ENCODE peak calls at places on chromosome 15, in nine cellular contexts. One of them, this sample, is unnamed.

GRCh38 chr15:25850154-25851111 is 12.7 kb downstream of the ATP10A start:
- DNase-seq in cardiac muscle cell: peak; percentile 78
- DNase-seq in tibial artery: peak; percentile 96
- DNase-seq in brain microvascular endothelial cell: peak; percentile 58
- DNase-seq in tibial nerve: peak; percentile 49
- DNase-seq in heart right ventricle: peak; percentile 77
- DNase-seq in endothelial cell: peak; percentile 41
- DNase-seq in left ventricle myocardium inferior: peak; percentile 79
- DNase-seq in cardiac fibroblast: peak; percentile 85
- DNase-seq in this sample: peak; percentile 56

GRCh38 chr15:95734422-95735316 is 595.8 kb upstream of the NR2F2 start:
- DNase-seq in heart right ventricle: no peak
- DNase-seq in left ventricle myocardium inferior: no peak
- DNase-seq in tibial nerve: no peak
- DNase-seq in tibial artery: no peak
- DNase-seq in cardiac muscle cell: peak; percentile 82
- DNase-seq in endothelial cell: no peak
- DNase-seq in brain microvascular endothelial cell: peak; percentile 36
- DNase-seq in cardiac fibroblast: peak; percentile 50
- DNase-seq in this sample: peak; percentile 12

GRCh38 chr15:72584006-72584405 is 70.5 kb upstream of the GOLGA6B start:
- DNase-seq in heart right ventricle: no peak
- DNase-seq in cardiac fibroblast: no peak
- DNase-seq in cardiac muscle cell: peak; percentile 8
- DNase-seq in tibial artery: no peak
- DNase-seq in left ventricle myocardium inferior: no peak
- DNase-seq in endothelial cell: no peak
- DNase-seq in brain microvascular endothelial cell: no peak
- DNase-seq in tibial nerve: no peak
- DNase-seq in this sample: no peak

GRCh38 chr15:70892002-70892911 is at the start of the genes LRRC49 and THAP10:
- DNase-seq in tibial nerve: peak; percentile 87
- DNase-seq in cardiac fibroblast: peak; percentile 98
- DNase-seq in endothelial cell: peak; percentile 74
- DNase-seq in tibial artery: peak; percentile 93
- DNase-seq in brain microvascular endothelial cell: peak; percentile 97
- DNase-seq in left ventricle myocardium inferior: peak; percentile 85
- DNase-seq in cardiac muscle cell: peak; percentile 95
- DNase-seq in heart right ventricle: peak; percentile 80
- DNase-seq in this sample: peak; percentile 92

GRCh38 chr15:44584162-44584749 is 47.3 kb downstream of the EIF3J start:
- DNase-seq in tibial nerve: no peak
- DNase-seq in heart right ventricle: peak; percentile 38
- DNase-seq in endothelial cell: peak; percentile 41
- DNase-seq in cardiac muscle cell: peak; percentile 48
- DNase-seq in tibial artery: no peak
- DNase-seq in cardiac fibroblast: peak; percentile 38
- DNase-seq in left ventricle myocardium inferior: no peak
- DNase-seq in brain microvascular endothelial cell: no peak
- DNase-seq in this sample: peak; percentile 65

GRCh38 chr15:88393719-88394519 is 73.3 kb downstream of the MRPL46 start:
- DNase-seq in heart right ventricle: no peak
- DNase-seq in tibial nerve: no peak
- DNase-seq in tibial artery: no peak
- DNase-seq in endothelial cell: no peak
- DNase-seq in brain microvascular endothelial cell: no peak
- DNase-seq in cardiac muscle cell: no peak
- DNase-seq in cardiac fibroblast: no peak
- DNase-seq in left ventricle myocardium inferior: no peak
- DNase-seq in this sample: no peak

GRCh38 chr15:81410318-81410753 is 36.3 kb upstream of the TMC3 start:
- DNase-seq in tibial artery: peak; percentile 75
- DNase-seq in endothelial cell: peak; percentile 60
- DNase-seq in cardiac fibroblast: peak; percentile 95
- DNase-seq in cardiac muscle cell: peak; percentile 91
- DNase-seq in heart right ventricle: peak; percentile 18
- DNase-seq in left ventricle myocardium inferior: peak; percentile 42
- DNase-seq in tibial nerve: peak; percentile 82
- DNase-seq in brain microvascular endothelial cell: peak; percentile 57
- DNase-seq in this sample: peak; percentile 95

GRCh38 chr15:99296386-99296785 is 45.1 kb downstream of the LRRC28 start:
- DNase-seq in cardiac muscle cell: no peak
- DNase-seq in tibial artery: no peak
- DNase-seq in cardiac fibroblast: no peak
- DNase-seq in heart right ventricle: no peak
- DNase-seq in left ventricle myocardium inferior: no peak
- DNase-seq in tibial nerve: no peak
- DNase-seq in endothelial cell: no peak
- DNase-seq in brain microvascular endothelial cell: no peak
- DNase-seq in this sample: no peak

GRCh38 chr15:92167413-92167950 is 226.2 kb upstream of the ST8SIA2 start:
- DNase-seq in tibial artery: peak; percentile 13
- DNase-seq in cardiac fibroblast: no peak
- DNase-seq in left ventricle myocardium inferior: no peak
- DNase-seq in brain microvascular endothelial cell: no peak
- DNase-seq in cardiac muscle cell: no peak
- DNase-seq in tibial nerve: no peak
- DNase-seq in endothelial cell: no peak
- DNase-seq in heart right ventricle: no peak
- DNase-seq in this sample: no peak

GRCh38 chr15:31274496-31275330 is 51.9 kb upstream of the KLF13 start:
- DNase-seq in cardiac fibroblast: peak; percentile 38
- DNase-seq in tibial nerve: no peak
- DNase-seq in left ventricle myocardium inferior: no peak
- DNase-seq in heart right ventricle: no peak
- DNase-seq in endothelial cell: no peak
- DNase-seq in cardiac muscle cell: peak; percentile 57
- DNase-seq in tibial artery: peak; percentile 42
- DNase-seq in brain microvascular endothelial cell: no peak
- DNase-seq in this sample: no peak

GRCh38 chr15:45162771-45163507 is 24.8 kb downstream of the SHF start:
- DNase-seq in heart right ventricle: peak; percentile 72
- DNase-seq in tibial nerve: peak; percentile 85
- DNase-seq in cardiac muscle cell: peak; percentile 86
- DNase-seq in cardiac fibroblast: peak; percentile 81
- DNase-seq in left ventricle myocardium inferior: peak; percentile 73
- DNase-seq in endothelial cell: peak; percentile 89
- DNase-seq in brain microvascular endothelial cell: peak; percentile 82
- DNase-seq in tibial artery: peak; percentile 84
- DNase-seq in this sample: peak; percentile 98

GRCh38 chr15:66670698-66671580 is 31.1 kb upstream of the SMAD6 start:
- DNase-seq in cardiac muscle cell: no peak
- DNase-seq in heart right ventricle: no peak
- DNase-seq in brain microvascular endothelial cell: no peak
- DNase-seq in endothelial cell: peak; percentile 33
- DNase-seq in tibial nerve: no peak
- DNase-seq in tibial artery: no peak
- DNase-seq in cardiac fibroblast: no peak
- DNase-seq in left ventricle myocardium inferior: no peak
- DNase-seq in this sample: peak; percentile 86

GRCh38 chr15:100001405-100001804 is 268.2 kb upstream of the LYSMD4 start:
- DNase-seq in tibial nerve: no peak
- DNase-seq in endothelial cell: no peak
- DNase-seq in tibial artery: peak; percentile 34
- DNase-seq in cardiac muscle cell: no peak
- DNase-seq in brain microvascular endothelial cell: no peak
- DNase-seq in cardiac fibroblast: no peak
- DNase-seq in heart right ventricle: no peak
- DNase-seq in left ventricle myocardium inferior: no peak
- DNase-seq in this sample: no peak

GRCh38 chr15:100704281-100705055 is 102.1 kb downstream of the ASB7 start:
- DNase-seq in tibial artery: no peak
- DNase-seq in brain microvascular endothelial cell: peak; percentile 77
- DNase-seq in tibial nerve: no peak
- DNase-seq in cardiac fibroblast: peak; percentile 93
- DNase-seq in left ventricle myocardium inferior: no peak
- DNase-seq in cardiac muscle cell: no peak
- DNase-seq in endothelial cell: no peak
- DNase-seq in heart right ventricle: no peak
- DNase-seq in this sample: peak; percentile 96

GRCh38 chr15:26974120-26974780 is 3.3 kb downstream of the GABRG3 start:
- DNase-seq in cardiac muscle cell: peak; percentile 8
- DNase-seq in tibial nerve: no peak
- DNase-seq in heart right ventricle: no peak
- DNase-seq in brain microvascular endothelial cell: no peak
- DNase-seq in cardiac fibroblast: peak; percentile 15
- DNase-seq in tibial artery: no peak
- DNase-seq in left ventricle myocardium inferior: no peak
- DNase-seq in endothelial cell: peak; percentile 27
- DNase-seq in this sample: peak; percentile 37
- TF ChIP-seq CTCF in cardiac muscle cell: peak; percentile 33
- TF ChIP-seq CTCF in tibial nerve: no peak
- TF ChIP-seq CTCF in heart right ventricle: no peak
- TF ChIP-seq CTCF in brain microvascular endothelial cell: peak; percentile 65
- TF ChIP-seq CTCF in cardiac fibroblast: no peak
- TF ChIP-seq CTCF in tibial artery: no peak
- TF ChIP-seq CTCF in left ventricle myocardium inferior: peak; percentile 33
- TF ChIP-seq CTCF in endothelial cell: peak; percentile 49
- TF ChIP-seq CTCF in this sample: peak; percentile 52

DNA sequence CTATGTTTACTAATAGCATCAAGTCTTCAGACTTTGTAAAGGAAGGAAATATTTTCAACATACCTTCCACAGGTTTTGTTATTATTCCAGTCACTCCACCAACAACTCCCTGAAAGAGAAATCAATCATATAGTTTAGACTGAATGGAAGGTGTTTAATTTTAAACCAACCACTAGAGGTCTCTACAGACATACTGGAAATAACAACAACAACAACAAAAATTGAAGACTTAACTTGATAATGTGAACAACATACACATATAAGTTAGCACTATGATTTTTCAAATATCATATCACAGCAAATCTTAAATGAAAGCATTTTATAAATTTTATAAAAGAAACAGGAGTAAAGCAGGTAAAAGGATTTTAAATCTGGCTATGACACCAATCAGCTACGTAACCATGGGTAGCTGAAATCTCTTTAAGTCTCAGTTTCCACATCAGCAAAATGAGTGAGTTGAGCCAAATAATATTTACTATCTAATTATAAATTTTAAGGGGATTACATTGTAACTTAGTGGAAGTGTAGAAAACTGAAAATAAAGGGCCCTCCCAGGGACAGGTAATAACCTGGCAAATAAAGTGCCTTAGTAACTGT is 188.2 kb downstream of the VPS13C start:
- DNase-seq in endothelial cell: no peak
- DNase-seq in heart right ventricle: no peak
- DNase-seq in brain microvascular endothelial cell: no peak
- DNase-seq in left ventricle myocardium inferior: no peak
- DNase-seq in cardiac fibroblast: peak; percentile 58
- DNase-seq in cardiac muscle cell: peak; percentile 44
- DNase-seq in tibial artery: no peak
- DNase-seq in tibial nerve: no peak
- DNase-seq in this sample: peak; percentile 32
- TF ChIP-seq CTCF in endothelial cell: peak; percentile 69
- TF ChIP-seq CTCF in heart right ventricle: peak; percentile 58
- TF ChIP-seq CTCF in brain microvascular endothelial cell: peak; percentile 23
- TF ChIP-seq CTCF in left ventricle myocardium inferior: peak; percentile 65
- TF ChIP-seq CTCF in cardiac fibroblast: peak; percentile 44
- TF ChIP-seq CTCF in cardiac muscle cell: peak; percentile 55
- TF ChIP-seq CTCF in tibial artery: peak; percentile 32
- TF ChIP-seq CTCF in tibial nerve: peak; percentile 51
- TF ChIP-seq CTCF in this sample: peak; percentile 32

GRCh38 chr15:42800731-42801474 is 64.0 kb upstream of the CDAN1 start:
- DNase-seq in cardiac muscle cell: no peak
- DNase-seq in tibial artery: no peak
- DNase-seq in tibial nerve: peak; percentile 10
- DNase-seq in heart right ventricle: no peak
- DNase-seq in left ventricle myocardium inferior: no peak
- DNase-seq in cardiac fibroblast: no peak
- DNase-seq in brain microvascular endothelial cell: no peak
- DNase-seq in endothelial cell: peak; percentile 8
- DNase-seq in this sample: peak; percentile 30
- TF ChIP-seq CTCF in cardiac muscle cell: no peak
- TF ChIP-seq CTCF in tibial artery: no peak
- TF ChIP-seq CTCF in tibial nerve: no peak
- TF ChIP-seq CTCF in heart right ventricle: no peak
- TF ChIP-seq CTCF in left ventricle myocardium inferior: peak; percentile 27
- TF ChIP-seq CTCF in cardiac fibroblast: no peak
- TF ChIP-seq CTCF in brain microvascular endothelial cell: peak; percentile 42
- TF ChIP-seq CTCF in endothelial cell: no peak
- TF ChIP-seq CTCF in this sample: peak; percentile 31

DNA sequence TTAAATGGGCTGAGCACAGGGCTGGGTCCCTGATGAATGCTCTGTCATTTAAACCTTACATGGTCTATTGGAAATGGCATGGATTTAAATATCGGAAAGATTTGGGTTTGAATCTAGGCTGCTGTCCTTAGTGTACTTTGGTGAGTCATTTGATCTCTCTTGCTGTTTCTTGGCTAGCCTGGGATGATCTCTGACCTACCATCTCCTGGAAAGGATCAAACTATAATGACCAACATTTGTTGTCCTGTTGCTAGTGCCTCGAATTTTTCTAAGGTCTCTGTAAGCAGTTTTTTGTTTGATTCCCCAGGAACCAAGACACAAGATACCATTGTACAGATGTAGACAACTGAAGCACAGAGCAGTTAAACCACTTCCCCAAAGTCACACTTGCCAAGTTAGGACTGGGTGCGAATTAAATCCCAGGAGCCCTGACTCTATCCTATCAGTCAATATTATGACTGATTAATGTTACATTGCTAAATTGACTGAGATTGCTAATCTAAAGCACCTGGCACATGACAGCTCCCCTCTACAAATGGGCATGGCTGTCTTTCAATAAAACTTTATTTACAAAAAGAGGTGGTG is 244.9 kb upstream of the MCTP2 start:
- DNase-seq in heart right ventricle: no peak
- DNase-seq in tibial artery: no peak
- DNase-seq in endothelial cell: no peak
- DNase-seq in brain microvascular endothelial cell: no peak
- DNase-seq in cardiac muscle cell: no peak
- DNase-seq in left ventricle myocardium inferior: no peak
- DNase-seq in tibial nerve: no peak
- DNase-seq in cardiac fibroblast: no peak
- DNase-seq in this sample: no peak
- TF ChIP-seq CTCF in heart right ventricle: no peak
- TF ChIP-seq CTCF in tibial artery: no peak
- TF ChIP-seq CTCF in endothelial cell: no peak
- TF ChIP-seq CTCF in brain microvascular endothelial cell: no peak
- TF ChIP-seq CTCF in cardiac muscle cell: no peak
- TF ChIP-seq CTCF in left ventricle myocardium inferior: no peak
- TF ChIP-seq CTCF in tibial nerve: no peak
- TF ChIP-seq CTCF in cardiac fibroblast: no peak
- TF ChIP-seq CTCF in this sample: no peak

DNA sequence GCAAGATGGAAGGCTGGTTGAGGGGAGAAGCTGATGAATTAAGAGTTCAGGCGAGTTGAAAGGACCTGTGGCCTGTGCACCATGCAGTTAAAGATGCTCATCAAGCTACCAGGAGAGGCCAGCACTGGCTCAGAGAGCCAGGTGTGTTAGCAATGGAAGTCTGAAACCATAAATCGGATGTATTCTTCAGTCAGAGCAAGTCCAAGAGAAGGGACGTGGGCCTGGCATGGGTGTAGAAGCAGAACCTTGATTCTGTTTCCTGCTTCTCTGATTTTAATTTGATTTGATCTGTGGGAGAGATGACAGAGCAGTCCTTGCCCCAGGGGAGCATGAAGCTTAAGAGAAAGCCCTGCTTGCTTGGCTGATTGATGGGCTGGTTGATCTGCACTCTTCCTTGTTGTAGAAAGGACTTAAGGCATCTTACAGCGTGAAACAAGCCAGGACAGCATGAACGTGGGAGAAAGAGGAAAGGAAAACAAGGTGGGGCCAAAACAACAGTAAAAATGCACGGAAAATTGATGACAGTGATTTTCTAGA is 10.9 kb downstream of the TM6SF1 start:
- DNase-seq in heart right ventricle: no peak
- DNase-seq in cardiac muscle cell: no peak
- DNase-seq in brain microvascular endothelial cell: no peak
- DNase-seq in endothelial cell: no peak
- DNase-seq in cardiac fibroblast: no peak
- DNase-seq in tibial artery: no peak
- DNase-seq in left ventricle myocardium inferior: no peak
- DNase-seq in tibial nerve: no peak
- DNase-seq in this sample: no peak
- TF ChIP-seq CTCF in heart right ventricle: no peak
- TF ChIP-seq CTCF in cardiac muscle cell: no peak
- TF ChIP-seq CTCF in brain microvascular endothelial cell: no peak
- TF ChIP-seq CTCF in endothelial cell: no peak
- TF ChIP-seq CTCF in cardiac fibroblast: no peak
- TF ChIP-seq CTCF in tibial artery: no peak
- TF ChIP-seq CTCF in left ventricle myocardium inferior: no peak
- TF ChIP-seq CTCF in tibial nerve: no peak
- TF ChIP-seq CTCF in this sample: no peak

This sample was measured in epithelial cell of esophagus.